ENCODE peak calls at places on chromosomes 5 and 9, in four cellular contexts. One of them, this sample, is unnamed.

GRCh38 chr5:178227929-178228328 is 4.7 kb downstream of the PHYKPL start:
- DNase-seq in IMR-90: no peak
- DNase-seq in GM12878: no peak
- DNase-seq in K562: no peak
- DNase-seq in this sample: no peak

GRCh38 chr5:159884917-159885620 is 31.2 kb upstream of the ADRA1B start:
- DNase-seq in K562: no peak
- DNase-seq in IMR-90: peak; percentile 33
- DNase-seq in GM12878: no peak
- DNase-seq in this sample: no peak

GRCh38 chr9:131714161-131714646 is 25.7 kb downstream of the RAPGEF1 start:
- DNase-seq in K562: no peak
- DNase-seq in GM12878: no peak
- DNase-seq in IMR-90: peak; percentile 91
- DNase-seq in this sample: peak; percentile 99

GRCh38 chr5:107604146-107604910 is 66.4 kb downstream of the EFNA5 start:
- DNase-seq in IMR-90: no peak
- DNase-seq in GM12878: no peak
- DNase-seq in K562: no peak
- DNase-seq in this sample: no peak

GRCh38 chr5:10353241-10354047 is at the start of gene MARCHF6:
- DNase-seq in IMR-90: peak; percentile 84
- DNase-seq in GM12878: peak; percentile 77
- DNase-seq in K562: peak; percentile 99
- DNase-seq in this sample: peak; percentile 89

GRCh38 chr9:113579270-113580040 is 115.9 kb downstream of the RGS3 start:
- DNase-seq in GM12878: no peak
- DNase-seq in K562: no peak
- DNase-seq in IMR-90: peak; percentile 60
- DNase-seq in this sample: no peak

GRCh38 chr9:127858041-127858512 is 3.6 kb upstream of the ENG start:
- DNase-seq in IMR-90: no peak
- DNase-seq in K562: no peak
- DNase-seq in GM12878: no peak
- DNase-seq in this sample: peak; percentile 70

GRCh38 chr5:132658383-132659302 is 670 bp downstream of the IL13 start:
- DNase-seq in IMR-90: no peak
- DNase-seq in K562: no peak
- DNase-seq in GM12878: no peak
- DNase-seq in this sample: no peak

GRCh38 chr5:9320652-9321051 is 225.2 kb downstream of the SEMA5A start:
- DNase-seq in K562: no peak
- DNase-seq in GM12878: no peak
- DNase-seq in IMR-90: no peak
- DNase-seq in this sample: no peak

GRCh38 chr5:157865844-157866243 is 6.9 kb upstream of the CLINT1 start:
- DNase-seq in GM12878: no peak
- DNase-seq in IMR-90: peak; percentile 85
- DNase-seq in K562: no peak
- DNase-seq in this sample: no peak

GRCh38 chr9:21967169-21967568 is 27.0 kb downstream of the CDKN2A start:
- DNase-seq in GM12878: no peak
- DNase-seq in K562: no peak
- DNase-seq in IMR-90: no peak
- DNase-seq in this sample: no peak

GRCh38 chr5:16489322-16489791 is 23.8 kb upstream of the ZNF622 start:
- DNase-seq in GM12878: no peak
- DNase-seq in K562: peak; percentile 42
- DNase-seq in IMR-90: peak; percentile 64
- DNase-seq in this sample: peak; percentile 41

GRCh38 chr5:116289276-116289675 is 204.5 kb downstream of the COMMD10 start:
- DNase-seq in IMR-90: no peak
- DNase-seq in GM12878: no peak
- DNase-seq in K562: no peak
- DNase-seq in this sample: no peak

GRCh38 chr9:78235771-78236510 is at the start of gene CEP78:
- DNase-seq in IMR-90: peak; percentile 92
- DNase-seq in K562: peak; percentile 92
- DNase-seq in GM12878: peak; percentile 68
- DNase-seq in this sample: peak; percentile 95

GRCh38 chr9:129584136-129584535 is 36.8 kb downstream of the C9orf50 start:
- DNase-seq in GM12878: peak; percentile 76
- DNase-seq in IMR-90: peak; percentile 85
- DNase-seq in K562: peak; percentile 92
- DNase-seq in this sample: peak; percentile 67

GRCh38 chr9:6215562-6215961 is at the start of gene IL33:
- DNase-seq in IMR-90: no peak
- DNase-seq in GM12878: no peak
- DNase-seq in K562: no peak
- DNase-seq in this sample: peak; percentile 72

GRCh38 chr9:127162046-127162445 is 39.6 kb upstream of the ANGPTL2 start:
- DNase-seq in IMR-90: peak; percentile 54
- DNase-seq in GM12878: no peak
- DNase-seq in K562: no peak
- DNase-seq in this sample: no peak

GRCh38 chr5:77339491-77339890 is 129.0 kb downstream of the PDE8B start:
- DNase-seq in IMR-90: no peak
- DNase-seq in K562: no peak
- DNase-seq in GM12878: no peak
- DNase-seq in this sample: no peak

GRCh38 chr9:4620881-4621555 is 41.1 kb upstream of the PLPP6 start:
- DNase-seq in IMR-90: peak; percentile 31
- DNase-seq in K562: no peak
- DNase-seq in GM12878: no peak
- DNase-seq in this sample: peak; percentile 26

GRCh38 chr5:54440456-54440893 is 15.0 kb upstream of the HSPB3 start:
- DNase-seq in K562: no peak
- DNase-seq in GM12878: peak; percentile 48
- DNase-seq in IMR-90: no peak
- DNase-seq in this sample: no peak

GRCh38 chr5:43570487-43571158 is 13.7 kb upstream of the PAIP1 start:
- DNase-seq in GM12878: no peak
- DNase-seq in IMR-90: no peak
- DNase-seq in K562: no peak
- DNase-seq in this sample: no peak

GRCh38 chr9:4262735-4263141 is 37.1 kb downstream of the GLIS3 start:
- DNase-seq in GM12878: no peak
- DNase-seq in IMR-90: peak; percentile 87
- DNase-seq in K562: no peak
- DNase-seq in this sample: peak; percentile 74

GRCh38 chr5:174533771-174534221 is 190.6 kb upstream of the MSX2 start:
- DNase-seq in K562: no peak
- DNase-seq in IMR-90: peak; percentile 99
- DNase-seq in GM12878: no peak
- DNase-seq in this sample: no peak

GRCh38 chr5:138663561-138663960 is 88.4 kb upstream of the HSPA9 start:
- DNase-seq in IMR-90: no peak
- DNase-seq in K562: no peak
- DNase-seq in GM12878: no peak
- DNase-seq in this sample: no peak

GRCh38 chr9:136849960-136850865 is 1.0 kb downstream of the PHPT1 start:
- DNase-seq in GM12878: no peak
- DNase-seq in K562: no peak
- DNase-seq in IMR-90: no peak
- DNase-seq in this sample: no peak

GRCh38 chr9:37949576-37949975 is 45.6 kb upstream of the SLC25A51 start:
- DNase-seq in IMR-90: no peak
- DNase-seq in GM12878: no peak
- DNase-seq in K562: no peak
- DNase-seq in this sample: no peak

GRCh38 chr9:15349892-15350761 is 43.1 kb upstream of the TTC39B start:
- DNase-seq in IMR-90: peak; percentile 18
- DNase-seq in K562: no peak
- DNase-seq in GM12878: no peak
- DNase-seq in this sample: no peak

GRCh38 chr5:133873936-133874585 is 94.4 kb downstream of the C5orf15 start:
- DNase-seq in GM12878: no peak
- DNase-seq in IMR-90: peak; percentile 29
- DNase-seq in K562: no peak
- DNase-seq in this sample: peak; percentile 43
- H3K9ac ChIP-seq in GM12878: no peak overlapping the region
- H3K9ac ChIP-seq in IMR-90: no peak overlapping the region
- H3K9ac ChIP-seq in K562: no peak overlapping the region
- H3K9ac ChIP-seq in this sample: no peak overlapping the region

GRCh38 chr9:72575673-72576072 is 54.3 kb downstream of the TMC1 start:
- DNase-seq in GM12878: no peak
- DNase-seq in K562: no peak
- DNase-seq in IMR-90: no peak
- DNase-seq in this sample: no peak
- H3K4me1 ChIP-seq in GM12878: no peaks in the 10 kb centered on the region
- H3K4me1 ChIP-seq in K562: peaks cover 9% of the 10 kb centered on the region
- H3K4me1 ChIP-seq in IMR-90: peaks cover 23% of the 10 kb centered on the region
- H3K4me1 ChIP-seq in this sample: peaks cover 45% of the 10 kb centered on the region

DNA sequence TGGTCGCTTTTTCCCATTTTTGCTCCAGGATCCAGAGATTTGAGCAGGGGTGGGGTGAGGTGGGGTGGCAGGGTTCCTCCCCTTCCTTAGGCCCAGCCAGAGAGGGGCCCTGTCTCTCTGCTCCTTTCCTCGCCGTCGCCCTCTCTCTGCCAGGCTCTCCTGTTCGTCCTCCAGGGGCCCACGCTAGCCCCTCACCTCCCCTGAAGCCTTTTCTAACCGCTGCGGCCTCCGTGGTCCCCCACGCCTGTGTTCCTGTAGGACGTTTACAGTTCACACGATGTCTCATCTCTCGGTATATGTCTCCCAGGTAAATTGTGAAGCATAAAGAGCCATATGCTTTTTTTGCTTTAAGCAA is 49.9 kb upstream of the ZNF366 start:
- DNase-seq in K562: no peak
- DNase-seq in GM12878: no peak
- DNase-seq in IMR-90: no peak
- DNase-seq in this sample: no peak
- TF ChIP-seq FOS in K562: no peak
- TF ChIP-seq FOS in GM12878: no peak
- TF ChIP-seq FOS in IMR-90: no peak
- TF ChIP-seq FOS in this sample: no peak

GRCh38 chr9:115202960-115203751 is 85.2 kb upstream of the TNC start:
- DNase-seq in K562: no peak
- DNase-seq in GM12878: no peak
- DNase-seq in IMR-90: peak; percentile 94
- DNase-seq in this sample: no peak

GRCh38 chr9:115202181-115202580 is 84.2 kb upstream of the TNC start:
- DNase-seq in IMR-90: no peak
- DNase-seq in K562: no peak
- DNase-seq in GM12878: no peak
- DNase-seq in this sample: no peak

GRCh38 chr9:115207003-115207837 is 89.3 kb upstream of the TNC start:
- DNase-seq in IMR-90: peak; percentile 31
- DNase-seq in GM12878: peak; percentile 72
- DNase-seq in K562: no peak
- DNase-seq in this sample: no peak

GRCh38 chr9:115208503-115208902 is 90.5 kb upstream of the TNC start:
- DNase-seq in GM12878: no peak
- DNase-seq in K562: no peak
- DNase-seq in IMR-90: peak; percentile 70
- DNase-seq in this sample: no peak

DNA sequence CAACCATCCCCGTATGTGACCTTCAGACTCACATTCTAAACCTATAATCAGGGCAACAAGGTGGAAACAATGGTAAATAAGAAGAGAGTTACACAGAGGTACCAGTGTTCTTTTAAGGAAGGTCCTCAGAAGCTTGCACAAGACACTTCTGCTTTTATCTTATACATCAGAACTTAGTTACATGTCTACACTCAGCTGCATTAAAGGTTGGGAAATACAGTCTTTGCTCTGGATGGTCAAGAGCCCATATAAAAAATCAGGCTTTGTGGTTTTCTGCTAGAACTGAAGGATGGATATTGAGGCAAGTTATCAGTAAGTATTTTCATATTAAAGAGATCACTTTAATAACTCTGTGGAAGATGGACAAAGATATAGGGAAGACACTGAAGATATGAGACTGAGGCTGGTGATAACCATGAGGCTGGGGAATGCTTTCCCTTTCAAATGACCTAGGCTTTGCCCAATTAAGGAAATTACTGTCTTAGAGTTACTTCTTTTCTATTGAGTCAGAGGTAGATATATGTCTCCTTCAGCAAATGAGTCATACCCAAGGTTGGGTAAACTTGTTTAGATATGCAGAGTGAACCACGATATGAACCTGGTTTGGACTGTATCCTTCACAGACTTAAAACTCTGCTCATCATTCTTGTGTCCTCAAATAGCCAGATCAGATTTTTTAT is 87.0 kb upstream of the TNC start:
- DNase-seq in GM12878: no peak
- DNase-seq in IMR-90: peak; percentile 95
- DNase-seq in K562: no peak
- DNase-seq in this sample: no peak
- H3K9ac ChIP-seq in GM12878: no peak overlapping the region
- H3K9ac ChIP-seq in IMR-90: peak overlapping the region; percentile 61
- H3K9ac ChIP-seq in K562: no peak overlapping the region
- H3K9ac ChIP-seq in this sample: no peak overlapping the region

GRCh38 chr5:149149942-149150341 is 8.6 kb downstream of the ABLIM3 start:
- DNase-seq in GM12878: no peak
- DNase-seq in IMR-90: no peak
- DNase-seq in K562: no peak
- DNase-seq in this sample: no peak
- H3K4me1 ChIP-seq in GM12878: no peaks in the 10 kb centered on the region
- H3K4me1 ChIP-seq in IMR-90: peaks cover 33% of the 10 kb centered on the region
- H3K4me1 ChIP-seq in K562: peaks cover 2% of the 10 kb centered on the region
- H3K4me1 ChIP-seq in this sample: peaks cover 42% of the 10 kb centered on the region

This sample was measured in endothelial cell of umbilical vein.